ENCODE peak calls at places on chromosomes 6 and 20, in eight cellular contexts. J is GM23248, Z is SK-N-SH, K is Karpas-422, I is HCT116, S is OCI-LY7, N is PC-9, B is PC-3. O is an unnamed sample.

GRCh38 chr6:161422710-161423109 is 148.8 kb upstream of the AGPAT4 start:
- DNase-seq in B (peak; percentile 64), J (peak; percentile 45), I (no peak), S (no peak), N (no peak), Z (no peak), K (no peak), O (no peak)

GRCh38 chr6:44302856-44303255 is 10.3 kb downstream of the AARS2 start:
- DNase-seq in B (no peak), J (no peak), I (no peak), S (no peak), N (no peak), K (no peak), Z (no peak), O (no peak)

GRCh38 chr20:61951695-61952533 is 113.8 kb downstream of the TAF4 start:
- DNase-seq in S (no peak), Z (no peak), B (no peak), K (peak; percentile 57), N (no peak), J (peak; percentile 17), I (no peak), O (peak; percentile 85)

GRCh38 chr20:47227576-47227975 is 128.9 kb downstream of the ZMYND8 start:
- DNase-seq in N (no peak), J (no peak), K (no peak), S (no peak), Z (no peak), B (no peak), I (no peak), O (no peak)

GRCh38 chr6:11685411-11686093 is 93.1 kb downstream of the ADTRP start:
- DNase-seq in J (peak; percentile 73), K (no peak), N (peak; percentile 63), I (peak; percentile 36), Z (no peak), B (peak; percentile 95), S (no peak), O (no peak)

GRCh38 chr6:94651239-94651638 is 926.1 kb upstream of the MANEA start:
- DNase-seq in J (no peak), Z (no peak), I (no peak), K (no peak), S (no peak), B (no peak), N (no peak), O (no peak)

GRCh38 chr20:47233333-47234188 is 122.9 kb downstream of the ZMYND8 start:
- DNase-seq in N (no peak), J (no peak), S (no peak), K (no peak), B (no peak), I (no peak), Z (no peak), O (no peak)

GRCh38 chr20:53291548-53291947 is 302.1 kb downstream of the ZNF217 start:
- DNase-seq in B (peak; percentile 43), Z (no peak), K (peak; percentile 47), S (peak; percentile 30), N (no peak), J (no peak), I (peak; percentile 7), O (peak; percentile 79)

GRCh38 chr6:137820425-137820824 is 46.6 kb upstream of the TNFAIP3 start:
- DNase-seq in B (no peak), N (no peak), Z (no peak), J (peak; percentile 32), S (no peak), I (no peak), K (no peak), O (no peak)

GRCh38 chr6:18632670-18633410 is 245.7 kb downstream of the RNF144B start:
- DNase-seq in I (peak; percentile 42), J (peak; percentile 62), B (peak; percentile 55), S (no peak), Z (no peak), N (no peak), K (no peak), O (no peak)

GRCh38 chr6:119226089-119226488 is 123.5 kb downstream of the MAN1A1 start:
- DNase-seq in Z (no peak), S (no peak), B (no peak), I (no peak), N (no peak), J (no peak), K (no peak), O (no peak)

GRCh38 chr6:136077834-136078576 is 172.1 kb downstream of the MTFR2 start:
- DNase-seq in I (no peak), J (peak; percentile 99), K (no peak), N (no peak), Z (peak; percentile 32), S (no peak), B (peak; percentile 33), O (no peak)

GRCh38 chr6:106223300-106223930 is 102.1 kb downstream of the ATG5 start:
- DNase-seq in J (peak; percentile 83), B (peak; percentile 81), S (peak; percentile 85), Z (peak; percentile 15), N (peak; percentile 49), I (peak; percentile 72), K (peak; percentile 89), O (peak; percentile 82)

GRCh38 chr20:59007758-59008511 is 881 bp upstream of the CTSZ start:
- DNase-seq in Z (no peak), S (peak; percentile 88), I (no peak), J (no peak), B (no peak), K (peak; percentile 94), N (no peak), O (peak; percentile 24)

GRCh38 chr6:163354779-163355431 is 59.6 kb upstream of the QKI start:
- DNase-seq in N (no peak), I (no peak), S (no peak), J (peak; percentile 64), K (no peak), B (peak; percentile 42), Z (peak; percentile 45), O (no peak)

GRCh38 chr6:127812985-127813681 is 87.7 kb downstream of the THEMIS start:
- DNase-seq in S (no peak), N (no peak), Z (no peak), B (no peak), K (no peak), I (no peak), J (peak; percentile 5), O (no peak)

DNA sequence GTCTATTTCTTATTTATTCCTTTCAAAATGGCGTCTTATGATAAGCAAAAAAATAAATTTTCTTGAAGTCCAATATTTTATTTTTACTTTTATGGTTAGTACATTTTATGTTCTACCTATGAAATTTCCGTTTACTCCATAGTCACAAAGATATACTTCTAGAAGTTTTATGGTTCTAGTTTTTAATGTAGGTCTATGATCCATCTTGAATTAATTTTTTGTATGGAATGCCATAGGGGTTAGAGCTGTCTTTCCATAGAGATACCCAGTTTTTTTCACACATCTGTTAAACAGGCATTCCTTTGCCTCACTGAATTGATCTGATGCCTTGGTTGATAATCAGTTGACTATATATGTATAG is 24.9 kb upstream of the ASIP start:
- DNase-seq in J (peak; percentile 16), I (no peak), K (no peak), Z (peak; percentile 53), B (no peak), N (no peak), S (no peak), O (no peak)
- H4K20me1 ChIP-seq in J (no peaks in the 10 kb centered on the region), I (no peaks in the 10 kb centered on the region), K (no peaks in the 10 kb centered on the region), Z (no peaks in the 10 kb centered on the region), B (no peaks in the 10 kb centered on the region), N (no peaks in the 10 kb centered on the region), S (no peaks in the 10 kb centered on the region), O (no peaks in the 10 kb centered on the region)

DNA sequence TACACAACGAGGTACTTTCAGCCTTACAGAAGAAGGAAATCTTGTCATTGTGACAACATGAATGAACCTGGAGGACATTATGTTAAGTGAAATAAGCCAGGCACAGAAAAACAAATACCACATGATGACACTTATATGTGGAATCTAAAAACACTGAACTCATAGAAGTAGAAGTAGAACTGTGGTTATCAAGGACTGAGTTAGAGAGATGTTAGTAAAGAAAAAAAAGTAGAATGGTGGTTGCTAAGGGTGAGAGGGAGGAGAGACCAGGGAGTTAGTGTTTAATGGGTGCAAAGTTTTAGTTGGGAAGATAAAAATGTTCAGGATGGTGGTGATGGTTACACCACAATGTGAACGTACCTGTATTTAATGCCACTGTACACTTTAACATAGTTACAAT is 4.8 kb upstream of the STX11 start:
- DNase-seq in I (no peak), S (no peak), K (no peak), B (no peak), J (no peak), N (no peak), Z (no peak), O (no peak)
- H3K9me2 ChIP-seq in I (no peaks in the 10 kb centered on the region), S (no peaks in the 10 kb centered on the region), K (no peaks in the 10 kb centered on the region), B (no peaks in the 10 kb centered on the region), J (no peaks in the 10 kb centered on the region), N (no peaks in the 10 kb centered on the region), Z (no peaks in the 10 kb centered on the region), O (no peaks in the 10 kb centered on the region)

GRCh38 chr20:50110141-50111047 is 2.6 kb downstream of the UBE2V1 start:
- DNase-seq in J (peak; percentile 67), K (peak; percentile 73), N (peak; percentile 69), B (peak; percentile 91), S (peak; percentile 79), I (no peak), Z (no peak), O (no peak)
- H4K20me1 ChIP-seq in J (peaks cover 22% of the 10 kb centered on the region), K (peaks cover 48% of the 10 kb centered on the region), N (peaks cover 53% of the 10 kb centered on the region), B (peaks cover 53% of the 10 kb centered on the region), S (peaks cover 22% of the 10 kb centered on the region), I (peaks cover 20% of the 10 kb centered on the region), Z (peaks cover 66% of the 10 kb centered on the region), O (peaks cover 60% of the 10 kb centered on the region)

GRCh38 chr20:64161595-64162238 is 2.5 kb upstream of the MYT1 start:
- DNase-seq in I (no peak), J (peak; percentile 54), K (no peak), B (peak; percentile 29), N (peak; percentile 19), Z (no peak), S (no peak), O (peak; percentile 94)

GRCh38 chr20:64164123-64164836 is at the start of gene MYT1:
- DNase-seq in S (no peak), Z (peak; percentile 81), B (no peak), J (no peak), K (no peak), N (no peak), I (no peak), O (no peak)

GRCh38 chr20:64160536-64161495 is 3.4 kb upstream of the MYT1 start:
- DNase-seq in K (no peak), B (no peak), I (no peak), Z (no peak), N (no peak), S (no peak), J (no peak), O (no peak)

GRCh38 chr20:64163776-64164122 is 503 bp upstream of the MYT1 start:
- DNase-seq in S (no peak), J (no peak), B (no peak), K (no peak), Z (peak; percentile 80), N (no peak), I (no peak), O (no peak)

DNA sequence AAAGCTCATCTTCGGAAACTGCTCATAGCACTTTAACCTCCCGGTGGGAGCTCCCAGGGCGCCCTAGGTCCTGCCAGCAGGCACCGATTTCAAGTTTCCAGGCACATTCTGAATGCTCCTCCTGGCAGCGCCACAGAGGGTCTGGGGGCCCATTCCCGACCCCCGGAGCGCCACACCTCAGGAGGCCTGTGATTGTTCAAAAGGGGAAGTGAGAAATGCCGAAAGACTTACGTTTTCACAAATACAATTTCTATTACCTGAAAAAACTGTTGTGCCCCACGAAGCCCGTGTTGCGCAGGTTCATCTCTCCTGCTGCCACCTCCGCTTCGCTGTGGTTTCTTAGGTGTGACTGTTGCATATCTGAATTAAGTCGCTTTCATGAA is 2.0 kb upstream of the MYT1 start:
- DNase-seq in S (no peak), N (no peak), Z (no peak), K (no peak), B (no peak), J (no peak), I (no peak), O (no peak)
- H3K9me2 ChIP-seq in S (no peaks in the 10 kb centered on the region), N (no peaks in the 10 kb centered on the region), Z (no peaks in the 10 kb centered on the region), K (no peaks in the 10 kb centered on the region), B (no peaks in the 10 kb centered on the region), J (no peaks in the 10 kb centered on the region), I (no peaks in the 10 kb centered on the region), O (no peaks in the 10 kb centered on the region)

GRCh38 chr20:63934271-63935068 is 21.7 kb downstream of the UCKL1 start:
- DNase-seq in I (no peak), S (no peak), N (no peak), Z (peak; percentile 74), J (no peak), B (no peak), K (no peak), O (peak; percentile 72)
- H4K20me1 ChIP-seq in I (no peaks in the 10 kb centered on the region), S (no peaks in the 10 kb centered on the region), N (peaks cover 48% of the 10 kb centered on the region), Z (peaks cover 20% of the 10 kb centered on the region), J (no peaks in the 10 kb centered on the region), B (no peaks in the 10 kb centered on the region), K (no peaks in the 10 kb centered on the region), O (no peaks in the 10 kb centered on the region)